ENCODE peak calls at places on chromosome 20, in five cellular contexts. T, L, J, G and Y are unnamed samples.

GRCh38 chr20:51958636-51959542 is 156.6 kb upstream of the SALL4 start:
- DNase-seq in T (no peak), L (no peak), J (peak), G (peak), Y (no peak)

GRCh38 chr20:9141916-9142315 is 73.0 kb downstream of the PLCB4 start:
- DNase-seq in T (no peak), L (no peak), J (no peak), G (no peak), Y (no peak)

GRCh38 chr20:23517719-23518118 is 26.8 kb downstream of the CST8 start:
- DNase-seq in T (no peak), L (no peak), J (no peak), G (no peak), Y (no peak)

GRCh38 chr20:2695206-2695983 is 2.8 kb downstream of the EBF4 start:
- DNase-seq in T (no peak), L (no peak), J (no peak), G (no peak), Y (peak)

GRCh38 chr20:21151791-21152190 is 25.9 kb downstream of the KIZ start:
- DNase-seq in T (no peak), L (no peak), J (no peak), G (no peak), Y (no peak)

GRCh38 chr20:2023151-2023550 is 29.3 kb upstream of the PDYN start:
- DNase-seq in T (no peak), L (peak), J (no peak), G (no peak), Y (no peak)

GRCh38 chr20:51400051-51400926 is 142.2 kb downstream of the NFATC2 start:
- DNase-seq in T (no peak), L (peak), J (no peak), G (no peak), Y (no peak)

GRCh38 chr20:63007722-63008488 is 1.1 kb upstream of the BHLHE23 start:
- DNase-seq in T (no peak), L (no peak), J (no peak), G (no peak), Y (no peak)

GRCh38 chr20:21154692-21155091 is 28.8 kb downstream of the KIZ start:
- DNase-seq in T (no peak), L (no peak), J (no peak), G (no peak), Y (no peak)

GRCh38 chr20:62063601-62063980 is 2.1 kb downstream of the TAF4 start:
- DNase-seq in T (no peak), L (no peak), J (peak), G (peak), Y (no peak)

GRCh38 chr20:58599966-58600365 is 51.1 kb upstream of the STX16 start:
- DNase-seq in T (no peak), L (no peak), J (no peak), G (no peak), Y (no peak)

GRCh38 chr20:12012241-12013222 is 94.8 kb downstream of the BTBD3 start:
- DNase-seq in T (no peak), L (peak), J (peak), G (peak), Y (no peak)

GRCh38 chr20:59063358-59064213 is 21.0 kb upstream of the PRELID3B start:
- DNase-seq in T (no peak), L (no peak), J (peak), G (peak), Y (no peak)

GRCh38 chr20:16761305-16761829 is 13.2 kb downstream of the OTOR start:
- DNase-seq in T (no peak), L (peak), J (peak), G (peak), Y (no peak)

GRCh38 chr20:4135385-4136077 is 120.2 kb upstream of the RNF24 start:
- DNase-seq in T (no peak), L (no peak), J (peak), G (peak), Y (no peak)

GRCh38 chr20:48070961-48071645 is 285.8 kb upstream of the SULF2 start:
- DNase-seq in T (no peak), L (no peak), J (no peak), G (no peak), Y (no peak)

GRCh38 chr20:50399917-50400704 is 110.1 kb upstream of the PTPN1 start:
- DNase-seq in T (no peak), L (no peak), J (no peak), G (no peak), Y (no peak)
- TF ChIP-seq CTCF in T (no peak), L (no peak), J (peak), G (no peak), Y (no peak)

GRCh38 chr20:46203510-46203837 is 85.4 kb downstream of the CD40 start:
- DNase-seq in T (no peak), L (no peak), J (no peak), G (no peak), Y (no peak)
- TF ChIP-seq CTCF in T (no peak), L (no peak), J (no peak), G (no peak), Y (no peak)

DNA sequence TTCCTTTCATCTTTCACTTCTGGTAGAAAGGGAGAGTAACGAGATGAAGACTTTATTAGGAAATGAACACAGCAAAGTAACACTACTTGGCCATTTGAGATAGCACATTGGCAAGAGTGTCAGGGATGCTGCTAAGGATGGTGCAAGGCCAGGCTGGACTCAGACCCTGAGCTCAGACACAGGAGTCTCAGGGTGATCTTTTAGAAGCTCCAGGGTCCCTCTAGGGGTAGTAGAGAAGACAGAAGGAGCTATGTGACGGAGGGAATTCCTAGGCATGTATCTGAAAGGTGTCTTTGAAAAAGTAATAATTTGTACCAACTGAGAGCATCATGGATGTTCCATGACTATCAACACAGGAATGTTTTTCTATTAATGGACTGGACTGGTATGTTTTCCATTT is 436.5 kb downstream of the DHX35 start:
- DNase-seq in T (no peak), L (peak), J (no peak), G (no peak), Y (no peak)
- TF ChIP-seq CTCF in T (no peak), L (peak), J (no peak), G (no peak), Y (no peak)

GRCh38 chr20:53678990-53679596 is 85.5 kb upstream of the ZNF217 start:
- DNase-seq in T (no peak), L (no peak), J (no peak), G (peak), Y (no peak)

GRCh38 chr20:53676987-53677386 is 83.3 kb upstream of the ZNF217 start:
- DNase-seq in T (no peak), L (no peak), J (no peak), G (no peak), Y (no peak)

GRCh38 chr20:53678315-53678989 is 84.8 kb upstream of the ZNF217 start:
- DNase-seq in T (no peak), L (no peak), J (no peak), G (peak), Y (no peak)

GRCh38 chr20:53676519-53676822 is 82.8 kb upstream of the ZNF217 start:
- DNase-seq in T (no peak), L (no peak), J (no peak), G (no peak), Y (no peak)

DNA sequence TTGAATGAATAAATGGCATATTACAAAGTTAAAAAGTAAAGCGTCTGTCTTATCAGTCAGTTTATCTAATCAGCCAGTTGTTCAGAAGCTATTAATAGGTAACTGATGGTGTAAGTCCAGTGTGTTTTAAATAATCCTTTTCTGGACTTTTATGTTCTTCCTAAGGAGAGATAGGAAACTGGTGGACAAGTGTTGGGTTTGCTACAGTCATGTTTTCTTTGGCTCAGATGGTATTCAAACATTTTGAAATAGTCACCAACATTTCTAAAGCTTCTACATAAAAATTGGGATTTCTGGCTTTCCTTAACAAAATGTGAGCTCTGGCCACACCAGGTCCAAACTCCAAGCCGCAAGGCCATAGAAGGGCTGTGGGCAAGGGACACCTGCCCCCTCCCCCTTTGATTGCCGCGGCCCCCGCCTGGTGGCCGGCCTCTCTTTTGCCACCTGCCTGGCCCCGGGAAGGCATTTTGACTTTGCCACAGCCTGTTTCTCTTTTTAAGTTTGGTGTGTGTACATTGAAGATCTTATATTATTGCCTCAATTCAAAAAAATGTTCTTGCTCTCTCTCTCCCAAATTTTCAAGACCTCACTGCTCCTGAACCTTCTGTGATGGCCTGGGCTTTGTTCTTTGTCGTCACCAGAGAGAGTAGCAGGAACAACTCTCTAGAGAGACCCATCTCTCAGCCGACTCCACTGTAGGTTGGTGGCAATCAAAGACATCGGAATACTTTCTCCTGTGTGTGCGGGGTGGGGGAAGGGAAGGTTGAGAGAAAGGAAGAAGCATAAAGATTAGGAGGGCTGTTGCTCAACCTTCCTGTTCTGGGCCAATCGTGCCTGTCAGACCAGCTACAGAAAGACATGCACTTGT is 84.0 kb upstream of the ZNF217 start:
- DNase-seq in T (no peak), L (no peak), J (no peak), G (peak), Y (no peak)
- TF ChIP-seq CTCF in T (no peak), L (no peak), J (no peak), G (no peak), Y (no peak)

GRCh38 chr20:33242319-33243100 is 6.7 kb downstream of the BPIFA1 start:
- DNase-seq in T (no peak), L (no peak), J (no peak), G (no peak), Y (no peak)
- TF ChIP-seq CTCF in T (no peak), L (no peak), J (no peak), G (no peak), Y (no peak)

GRCh38 chr20:49419785-49420184 is 62.7 kb downstream of the KCNB1 start:
- DNase-seq in T (no peak), L (no peak), J (no peak), G (no peak), Y (no peak)

GRCh38 chr20:49422176-49422575 is 60.3 kb downstream of the KCNB1 start:
- DNase-seq in T (no peak), L (no peak), J (no peak), G (no peak), Y (no peak)

GRCh38 chr20:49418832-49419231 is 63.6 kb downstream of the KCNB1 start:
- DNase-seq in T (no peak), L (no peak), J (no peak), G (no peak), Y (no peak)

GRCh38 chr20:49420292-49420691 is 62.2 kb downstream of the KCNB1 start:
- DNase-seq in T (no peak), L (no peak), J (no peak), G (no peak), Y (no peak)

GRCh38 chr20:49420811-49421295 is 61.6 kb downstream of the KCNB1 start:
- DNase-seq in T (no peak), L (no peak), J (no peak), G (no peak), Y (no peak)
- TF ChIP-seq CTCF in T (no peak), L (no peak), J (no peak), G (no peak), Y (no peak)

DNA sequence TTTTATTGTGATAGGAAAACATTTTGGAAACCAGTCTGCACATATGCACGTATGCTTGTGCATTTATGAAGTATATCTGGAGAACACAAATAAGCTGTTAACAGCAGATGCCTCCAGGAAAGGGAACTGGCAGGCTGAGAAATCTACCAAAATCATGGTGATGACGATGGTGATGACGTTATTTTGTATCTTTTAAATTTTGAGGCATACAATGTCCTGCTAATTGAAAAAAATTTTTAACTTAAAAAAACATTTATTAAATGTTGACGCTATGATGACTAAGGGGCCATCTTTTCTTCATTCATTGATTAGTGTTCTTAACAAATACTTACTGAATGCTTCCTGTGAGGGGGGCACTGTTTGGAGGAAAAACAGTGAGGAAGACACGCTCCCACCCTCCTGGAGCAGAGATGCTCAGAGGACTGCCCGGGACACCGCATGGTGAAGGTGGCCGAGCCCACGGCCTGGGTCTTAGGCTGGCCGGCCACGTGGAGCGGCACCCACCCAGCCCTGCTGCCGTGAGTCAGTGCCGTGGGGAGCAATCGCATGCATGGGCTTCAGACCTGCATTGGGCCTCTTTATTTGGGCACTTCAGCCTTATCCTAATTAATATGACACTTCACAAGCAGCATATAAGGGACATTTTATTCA is 15.9 kb upstream of the ENTPD6 start:
- DNase-seq in T (no peak), L (no peak), J (no peak), G (no peak), Y (no peak)
- TF ChIP-seq CTCF in T (no peak), L (no peak), J (no peak), G (no peak), Y (peak)

DNA sequence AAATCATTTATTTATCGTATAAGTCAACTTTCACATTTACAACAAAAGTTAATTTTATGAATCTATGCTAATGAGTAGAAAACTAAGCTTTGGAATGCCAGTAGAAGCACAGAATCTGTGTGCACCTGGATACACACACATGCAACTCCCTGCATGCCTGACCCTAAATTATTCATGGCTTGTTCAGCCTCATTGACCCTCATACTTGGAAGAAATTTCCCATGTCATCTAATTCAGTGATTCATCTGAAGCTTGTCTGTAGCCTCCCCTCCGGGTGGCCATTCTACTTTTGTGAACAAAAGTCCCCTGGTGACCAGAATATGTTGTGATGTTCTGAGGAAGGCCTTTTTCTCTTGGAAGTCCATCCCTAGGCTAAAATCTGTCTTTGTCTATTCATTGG is 1078.4 kb downstream of the KIF16B start:
- DNase-seq in T (no peak), L (no peak), J (no peak), G (no peak), Y (no peak)
- TF ChIP-seq CTCF in T (no peak), L (no peak), J (no peak), G (no peak), Y (no peak)